ENCODE peak calls at places on chromosome 21, in six cellular contexts. R, T, N, L, Y and V are unnamed samples.

GRCh38 chr21:40732243-40732642 is 114.7 kb downstream of the DSCAM start:
- DNase-seq in R (peak), T (no peak), N (no peak), L (no peak), Y (no peak), V (no peak)

GRCh38 chr21:18443686-18444085 is 40.1 kb upstream of the TMPRSS15 start:
- DNase-seq in R (no peak), T (no peak), N (no peak), L (no peak), Y (no peak), V (peak)

GRCh38 chr21:14120091-14120734 is 90.5 kb downstream of the LIPI start:
- DNase-seq in R (no peak), T (peak), N (no peak), L (peak), Y (peak), V (no peak)

GRCh38 chr21:23853796-23854379 is 1753.4 kb downstream of the MRPL39 start:
- DNase-seq in R (no peak), T (no peak), N (no peak), L (no peak), Y (no peak), V (no peak)

GRCh38 chr21:27674037-27674436 is 707.1 kb upstream of the ADAMTS5 start:
- DNase-seq in R (peak), T (no peak), N (no peak), L (no peak), Y (no peak), V (no peak)

GRCh38 chr21:31700040-31700439 is 31.9 kb downstream of the SCAF4 start:
- DNase-seq in R (no peak), T (no peak), N (no peak), L (no peak), Y (no peak), V (no peak)

GRCh38 chr21:35430260-35430659 is 381.2 kb upstream of the RUNX1 start:
- DNase-seq in R (no peak), T (no peak), N (no peak), L (no peak), Y (no peak), V (no peak)

GRCh38 chr21:43864313-43864805 is 664 bp upstream of the AGPAT3 start:
- DNase-seq in R (peak), T (peak), N (no peak), L (peak), Y (peak), V (peak)

GRCh38 chr21:38740131-38740530 is 65.6 kb upstream of the ETS2 start:
- DNase-seq in R (no peak), T (no peak), N (no peak), L (no peak), Y (no peak), V (no peak)

GRCh38 chr21:37870229-37870628 is 46.0 kb downstream of the KCNJ6 start:
- DNase-seq in R (no peak), T (no peak), N (no peak), L (no peak), Y (no peak), V (no peak)

GRCh38 chr21:25708467-25709065 is 26.1 kb downstream of the ATP5PF start:
- DNase-seq in R (peak), T (peak), N (no peak), L (peak), Y (no peak), V (no peak)

GRCh38 chr21:25528511-25528910 is 78.8 kb downstream of the MRPL39 start:
- DNase-seq in R (no peak), T (no peak), N (no peak), L (no peak), Y (no peak), V (no peak)

GRCh38 chr21:32470206-32470605 is 57.7 kb downstream of the EVA1C start:
- DNase-seq in R (no peak), T (no peak), N (no peak), L (no peak), Y (no peak), V (peak)

GRCh38 chr21:43702785-43703067 is 16.2 kb upstream of the PDXK start:
- DNase-seq in R (no peak), T (no peak), N (no peak), L (no peak), Y (no peak), V (no peak)

GRCh38 chr21:33198346-33199135 is 31.2 kb upstream of the IFNAR2 start:
- DNase-seq in R (no peak), T (peak), N (no peak), L (no peak), Y (peak), V (no peak)

GRCh38 chr21:15207231-15207630 is 142.4 kb upstream of the NRIP1 start:
- DNase-seq in R (no peak), T (no peak), N (no peak), L (no peak), Y (no peak), V (no peak)

GRCh38 chr21:38646213-38646837 is 148.0 kb upstream of the ERG start:
- DNase-seq in R (peak), T (no peak), N (no peak), L (no peak), Y (no peak), V (no peak)

GRCh38 chr21:37987668-37988067 is 71.4 kb upstream of the KCNJ6 start:
- DNase-seq in R (no peak), T (no peak), N (no peak), L (no peak), Y (no peak), V (no peak)

DNA sequence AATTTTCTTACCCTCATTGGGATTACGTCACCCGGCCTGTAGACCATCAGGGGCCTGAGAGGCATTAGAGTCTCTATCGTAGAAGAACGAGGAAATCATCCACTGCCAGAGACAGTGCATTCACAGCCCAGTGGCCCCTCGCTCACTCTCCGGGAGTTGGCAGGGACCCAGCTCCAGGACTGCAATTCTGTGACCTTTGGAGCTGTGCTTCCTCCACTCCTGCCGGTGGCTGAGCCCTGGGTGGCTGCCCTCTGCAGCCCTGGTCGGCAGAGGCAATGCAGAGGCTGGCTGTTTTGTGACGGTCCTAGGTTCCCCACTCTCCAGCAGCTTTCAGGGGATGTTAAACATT is 12.7 kb downstream of the SLC37A1 start:
- DNase-seq in R (no peak), T (peak), N (no peak), L (no peak), Y (peak), V (no peak)
- H3K27ac ChIP-seq in R (no peak), T (no peak), N (peak), L (no peak), Y (peak), V (peak)

DNA sequence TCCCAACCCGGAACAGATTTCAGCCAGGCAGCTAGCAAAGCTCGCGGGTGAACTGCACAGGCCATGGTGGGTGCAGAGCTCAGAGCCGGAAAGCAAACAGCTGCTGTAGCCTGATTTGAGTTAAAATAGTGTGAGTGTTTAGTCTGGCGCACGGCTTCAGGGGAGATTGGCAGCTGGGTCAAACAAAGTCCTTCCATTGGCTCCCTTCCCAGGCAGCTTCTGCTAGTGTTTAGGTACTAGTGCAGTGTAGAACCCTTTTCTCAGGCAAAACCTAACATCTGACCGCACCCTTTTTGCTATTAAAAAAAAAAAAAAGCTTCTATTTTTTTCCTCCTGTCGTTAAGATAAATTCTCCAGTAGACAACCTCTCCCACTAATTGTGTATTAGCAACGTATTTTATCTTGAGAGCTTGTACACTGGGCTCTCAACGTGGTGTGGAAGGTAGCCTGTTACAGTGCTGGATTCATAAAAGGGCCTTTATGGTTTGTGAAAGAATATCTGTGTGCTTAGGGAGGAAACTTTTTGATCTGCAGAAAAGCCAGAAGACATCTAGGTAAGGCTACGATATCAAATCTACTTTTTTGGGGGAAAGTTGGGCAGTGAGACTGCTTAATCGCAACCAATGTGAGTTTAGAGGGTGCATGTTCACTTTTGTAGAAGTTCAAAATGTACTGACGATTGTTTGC is 689.5 kb downstream of the USP25 start:
- DNase-seq in R (peak), T (no peak), N (no peak), L (peak), Y (peak), V (no peak)
- H3K4me3 ChIP-seq in R (peak), T (no peak), N (peak), L (no peak), Y (peak), V (no peak)

GRCh38 chr21:44929799-44930542 is 9.3 kb upstream of the ITGB2 start:
- DNase-seq in R (no peak), T (no peak), N (no peak), L (no peak), Y (no peak), V (peak)
- TF ChIP-seq CTCF in R (no peak), T (no peak), N (no peak), L (no peak), Y (no peak), V (no peak)

DNA sequence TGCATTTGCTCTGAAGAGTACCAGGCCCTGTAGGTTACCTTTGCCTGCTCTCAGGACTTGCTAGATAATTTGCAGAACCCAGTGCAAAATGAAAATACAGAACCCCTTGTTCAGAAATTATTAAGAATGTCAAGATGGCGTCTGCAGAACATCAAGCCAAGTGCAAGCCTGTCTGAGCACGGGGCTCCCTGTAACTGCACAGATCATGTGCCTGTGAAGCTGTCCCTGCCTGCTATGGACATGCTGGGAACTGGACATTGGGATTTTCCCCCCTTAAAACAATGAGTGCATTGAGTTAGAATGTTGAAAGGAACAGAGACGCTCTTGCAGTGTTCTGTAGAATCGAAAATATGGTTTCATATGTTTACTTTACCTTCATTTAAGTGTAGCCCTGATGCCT is 2.9 kb downstream of the CLDN14 start:
- DNase-seq in R (peak), T (no peak), N (no peak), L (no peak), Y (no peak), V (no peak)
- H3K27ac ChIP-seq in R (no peak), T (no peak), N (no peak), L (no peak), Y (no peak), V (no peak)

GRCh38 chr21:36560933-36561575 is 81.1 kb upstream of the CLDN14 start:
- DNase-seq in R (no peak), T (no peak), N (no peak), L (no peak), Y (no peak), V (no peak)
- H3K4me3 ChIP-seq in R (no peak), T (no peak), N (no peak), L (no peak), Y (no peak), V (no peak)

GRCh38 chr21:21003701-21004100 is 5.5 kb downstream of the NCAM2 start:
- DNase-seq in R (no peak), T (peak), N (no peak), L (peak), Y (no peak), V (no peak)
- TF ChIP-seq CTCF in R (peak), T (peak), N (peak), L (peak), Y (peak), V (no peak)

GRCh38 chr21:41953249-41953830 is 478 bp downstream of the C2CD2 start:
- DNase-seq in R (peak), T (peak), N (no peak), L (peak), Y (peak), V (peak)
- H3K27ac ChIP-seq in R (peak), T (peak), N (peak), L (no peak), Y (peak), V (peak)

GRCh38 chr21:22319435-22319834 is 1321.2 kb downstream of the NCAM2 start:
- DNase-seq in R (no peak), T (no peak), N (no peak), L (no peak), Y (no peak), V (no peak)
- H3K4me3 ChIP-seq in R (no peak), T (no peak), N (no peak), L (no peak), Y (no peak), V (no peak)

DNA sequence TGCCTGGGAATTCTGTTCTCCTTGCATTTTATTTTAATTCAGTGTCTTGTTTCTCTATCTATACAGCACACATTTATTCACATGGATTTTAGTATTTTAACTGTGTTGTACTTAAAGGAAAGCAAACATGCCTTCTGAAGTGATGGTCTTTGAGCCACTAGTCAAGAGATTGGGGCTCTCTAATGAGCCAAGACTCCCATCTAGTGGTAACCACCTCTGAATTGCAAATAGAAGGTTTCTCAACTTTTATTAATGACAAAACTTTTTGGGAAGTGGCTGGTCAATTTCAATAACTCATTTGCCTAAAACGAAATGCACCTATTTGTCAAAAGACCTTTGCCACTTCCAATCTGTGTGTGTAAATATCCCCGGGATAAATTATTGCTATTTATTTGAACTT is 199.6 kb downstream of the LTN1 start:
- DNase-seq in R (no peak), T (no peak), N (no peak), L (peak), Y (no peak), V (no peak)
- TF ChIP-seq CTCF in R (peak), T (no peak), N (peak), L (peak), Y (peak), V (no peak)

GRCh38 chr21:46121286-46122221 is 23.6 kb downstream of the COL6A2 start:
- DNase-seq in R (no peak), T (peak), N (no peak), L (no peak), Y (peak), V (peak)
- H3K27ac ChIP-seq in R (no peak), T (no peak), N (no peak), L (no peak), Y (no peak), V (no peak)